ENCODE peak calls at places on chromosomes 6 and 20, in ten cellular contexts. One of them, this sample, is unnamed. For H3K9me3, the result is how much of the 10 kb centered on the place peaks cover.

GRCh38 chr20:10758446-10758845 is 84.6 kb upstream of the JAG1 start:
- DNase-seq in heart left ventricle: no peak
- DNase-seq in PC-9: peak
- DNase-seq in left lung: no peak
- DNase-seq in K562: no peak
- DNase-seq in heart right ventricle: no peak
- DNase-seq in AG04450: no peak
- DNase-seq in right cardiac atrium: no peak
- DNase-seq in psoas muscle: no peak
- DNase-seq in neural progenitor cell: no peak
- DNase-seq in this sample: no peak

GRCh38 chr6:57317060-57317943 is at the start of gene PRIM2:
- DNase-seq in heart left ventricle: peak
- DNase-seq in PC-9: peak
- DNase-seq in left lung: peak
- DNase-seq in K562: peak
- DNase-seq in heart right ventricle: peak
- DNase-seq in AG04450: peak
- DNase-seq in right cardiac atrium: peak
- DNase-seq in psoas muscle: peak
- DNase-seq in neural progenitor cell: peak
- DNase-seq in this sample: peak

GRCh38 chr20:1664911-1665310 is 7.3 kb upstream of the SIRPG start:
- DNase-seq in heart left ventricle: no peak
- DNase-seq in PC-9: no peak
- DNase-seq in left lung: no peak
- DNase-seq in K562: no peak
- DNase-seq in heart right ventricle: no peak
- DNase-seq in AG04450: no peak
- DNase-seq in right cardiac atrium: peak
- DNase-seq in psoas muscle: no peak
- DNase-seq in neural progenitor cell: no peak
- DNase-seq in this sample: peak

GRCh38 chr20:32224463-32224862 is 16.8 kb downstream of the POFUT1 start:
- DNase-seq in heart left ventricle: no peak
- DNase-seq in PC-9: no peak
- DNase-seq in left lung: no peak
- DNase-seq in K562: no peak
- DNase-seq in heart right ventricle: no peak
- DNase-seq in AG04450: no peak
- DNase-seq in right cardiac atrium: no peak
- DNase-seq in psoas muscle: no peak
- DNase-seq in neural progenitor cell: no peak
- DNase-seq in this sample: no peak

GRCh38 chr20:53914861-53915458 is 155.4 kb downstream of the BCAS1 start:
- DNase-seq in heart left ventricle: no peak
- DNase-seq in PC-9: no peak
- DNase-seq in left lung: no peak
- DNase-seq in K562: no peak
- DNase-seq in heart right ventricle: no peak
- DNase-seq in AG04450: no peak
- DNase-seq in right cardiac atrium: no peak
- DNase-seq in psoas muscle: no peak
- DNase-seq in neural progenitor cell: peak
- DNase-seq in this sample: no peak

GRCh38 chr6:155103816-155104366 is 108.8 kb downstream of the TIAM2 start:
- DNase-seq in heart left ventricle: no peak
- DNase-seq in PC-9: no peak
- DNase-seq in left lung: no peak
- DNase-seq in K562: no peak
- DNase-seq in heart right ventricle: no peak
- DNase-seq in AG04450: no peak
- DNase-seq in right cardiac atrium: no peak
- DNase-seq in psoas muscle: no peak
- DNase-seq in neural progenitor cell: no peak
- DNase-seq in this sample: peak

GRCh38 chr6:56230976-56231566 is 16.3 kb downstream of the COL21A1 start:
- DNase-seq in heart left ventricle: no peak
- DNase-seq in PC-9: no peak
- DNase-seq in left lung: no peak
- DNase-seq in K562: no peak
- DNase-seq in heart right ventricle: no peak
- DNase-seq in AG04450: no peak
- DNase-seq in right cardiac atrium: no peak
- DNase-seq in psoas muscle: no peak
- DNase-seq in neural progenitor cell: no peak
- DNase-seq in this sample: no peak

GRCh38 chr20:59170406-59171349 is 7.1 kb downstream of the ZNF831 start:
- DNase-seq in heart left ventricle: no peak
- DNase-seq in PC-9: no peak
- DNase-seq in left lung: no peak
- DNase-seq in K562: no peak
- DNase-seq in heart right ventricle: no peak
- DNase-seq in AG04450: no peak
- DNase-seq in right cardiac atrium: no peak
- DNase-seq in psoas muscle: no peak
- DNase-seq in neural progenitor cell: no peak
- DNase-seq in this sample: no peak

GRCh38 chr6:134757911-134758361 is 192.0 kb downstream of the ALDH8A1 start:
- DNase-seq in heart left ventricle: no peak
- DNase-seq in PC-9: peak
- DNase-seq in left lung: no peak
- DNase-seq in K562: no peak
- DNase-seq in heart right ventricle: no peak
- DNase-seq in AG04450: no peak
- DNase-seq in right cardiac atrium: no peak
- DNase-seq in psoas muscle: no peak
- DNase-seq in neural progenitor cell: no peak
- DNase-seq in this sample: no peak

GRCh38 chr6:111462770-111463391 is 20.1 kb downstream of the REV3L start:
- DNase-seq in heart left ventricle: no peak
- DNase-seq in PC-9: no peak
- DNase-seq in left lung: no peak
- DNase-seq in K562: no peak
- DNase-seq in heart right ventricle: no peak
- DNase-seq in AG04450: no peak
- DNase-seq in right cardiac atrium: no peak
- DNase-seq in psoas muscle: no peak
- DNase-seq in neural progenitor cell: no peak
- DNase-seq in this sample: no peak

GRCh38 chr6:10393544-10394225 is 21.2 kb downstream of the TFAP2A start:
- DNase-seq in heart left ventricle: no peak
- DNase-seq in PC-9: no peak
- DNase-seq in left lung: no peak
- DNase-seq in K562: no peak
- DNase-seq in heart right ventricle: no peak
- DNase-seq in AG04450: no peak
- DNase-seq in right cardiac atrium: no peak
- DNase-seq in psoas muscle: no peak
- DNase-seq in neural progenitor cell: no peak
- DNase-seq in this sample: no peak

GRCh38 chr20:19823971-19824370 is 65.9 kb downstream of the RIN2 start:
- DNase-seq in heart left ventricle: no peak
- DNase-seq in PC-9: no peak
- DNase-seq in left lung: no peak
- DNase-seq in K562: no peak
- DNase-seq in heart right ventricle: no peak
- DNase-seq in AG04450: no peak
- DNase-seq in right cardiac atrium: peak
- DNase-seq in psoas muscle: no peak
- DNase-seq in neural progenitor cell: no peak
- DNase-seq in this sample: no peak

GRCh38 chr20:38645980-38646858 is 44.6 kb downstream of the ARHGAP40 start:
- DNase-seq in heart left ventricle: peak
- DNase-seq in PC-9: no peak
- DNase-seq in left lung: peak
- DNase-seq in K562: peak
- DNase-seq in heart right ventricle: peak
- DNase-seq in AG04450: peak
- DNase-seq in right cardiac atrium: peak
- DNase-seq in psoas muscle: peak
- DNase-seq in neural progenitor cell: peak
- DNase-seq in this sample: peak

GRCh38 chr6:87588756-87589407 is 905 bp downstream of the RARS2 start:
- DNase-seq in heart left ventricle: no peak
- DNase-seq in PC-9: no peak
- DNase-seq in left lung: no peak
- DNase-seq in K562: no peak
- DNase-seq in heart right ventricle: no peak
- DNase-seq in AG04450: no peak
- DNase-seq in right cardiac atrium: no peak
- DNase-seq in psoas muscle: no peak
- DNase-seq in neural progenitor cell: no peak
- DNase-seq in this sample: no peak

GRCh38 chr20:37986873-37987601 is 46.2 kb downstream of the TTI1 start:
- DNase-seq in heart left ventricle: peak
- DNase-seq in PC-9: peak
- DNase-seq in left lung: peak
- DNase-seq in K562: no peak
- DNase-seq in heart right ventricle: peak
- DNase-seq in AG04450: peak
- DNase-seq in right cardiac atrium: peak
- DNase-seq in psoas muscle: peak
- DNase-seq in neural progenitor cell: peak
- DNase-seq in this sample: no peak

GRCh38 chr6:104095661-104096416 is 763.9 kb downstream of the HACE1 start:
- DNase-seq in heart left ventricle: no peak
- DNase-seq in PC-9: no peak
- DNase-seq in left lung: no peak
- DNase-seq in K562: no peak
- DNase-seq in heart right ventricle: no peak
- DNase-seq in AG04450: no peak
- DNase-seq in right cardiac atrium: no peak
- DNase-seq in psoas muscle: no peak
- DNase-seq in neural progenitor cell: no peak
- DNase-seq in this sample: no peak

GRCh38 chr6:132131777-132132176 is 180.6 kb upstream of the CCN2 start:
- DNase-seq in heart left ventricle: no peak
- DNase-seq in PC-9: peak
- DNase-seq in left lung: no peak
- DNase-seq in K562: no peak
- DNase-seq in heart right ventricle: peak
- DNase-seq in AG04450: peak
- DNase-seq in right cardiac atrium: peak
- DNase-seq in psoas muscle: peak
- DNase-seq in neural progenitor cell: peak
- DNase-seq in this sample: no peak

GRCh38 chr6:31752739-31753319 is 9.6 kb upstream of the SAPCD1 start:
- DNase-seq in heart left ventricle: no peak
- DNase-seq in PC-9: no peak
- DNase-seq in left lung: no peak
- DNase-seq in K562: no peak
- DNase-seq in heart right ventricle: no peak
- DNase-seq in AG04450: no peak
- DNase-seq in right cardiac atrium: no peak
- DNase-seq in psoas muscle: no peak
- DNase-seq in neural progenitor cell: no peak
- DNase-seq in this sample: no peak

DNA sequence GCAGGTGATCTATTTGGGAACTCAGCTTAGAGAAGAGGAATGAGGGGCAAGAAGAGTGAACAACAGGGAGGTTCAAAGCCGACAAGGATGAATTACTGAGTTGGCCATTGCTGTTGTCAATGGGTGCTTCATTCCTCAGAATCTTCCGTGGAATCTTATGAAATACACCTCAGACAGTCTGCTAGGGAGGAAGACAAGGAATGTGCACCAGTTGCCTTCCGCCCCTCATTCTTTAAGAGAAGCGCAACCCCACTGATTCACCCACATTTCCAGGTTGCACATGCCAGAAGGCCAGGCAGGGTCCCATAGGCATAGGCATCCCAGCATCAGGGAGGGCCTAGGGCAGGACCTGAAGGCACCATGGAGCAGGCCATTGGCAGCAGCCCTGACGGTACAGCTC is 127.5 kb upstream of the TNFAIP3 start:
- DNase-seq in heart left ventricle: no peak
- DNase-seq in PC-9: no peak
- DNase-seq in left lung: no peak
- DNase-seq in K562: no peak
- DNase-seq in heart right ventricle: no peak
- DNase-seq in AG04450: no peak
- DNase-seq in right cardiac atrium: no peak
- DNase-seq in psoas muscle: no peak
- DNase-seq in neural progenitor cell: no peak
- DNase-seq in this sample: no peak
- H3K9me3 ChIP-seq in heart left ventricle: under half
- H3K9me3 ChIP-seq in PC-9: under half
- H3K9me3 ChIP-seq in left lung: under half
- H3K9me3 ChIP-seq in K562: under half
- H3K9me3 ChIP-seq in heart right ventricle: under half
- H3K9me3 ChIP-seq in AG04450: under half
- H3K9me3 ChIP-seq in right cardiac atrium: under half
- H3K9me3 ChIP-seq in psoas muscle: under half
- H3K9me3 ChIP-seq in neural progenitor cell: under half
- H3K9me3 ChIP-seq in this sample: under half

DNA sequence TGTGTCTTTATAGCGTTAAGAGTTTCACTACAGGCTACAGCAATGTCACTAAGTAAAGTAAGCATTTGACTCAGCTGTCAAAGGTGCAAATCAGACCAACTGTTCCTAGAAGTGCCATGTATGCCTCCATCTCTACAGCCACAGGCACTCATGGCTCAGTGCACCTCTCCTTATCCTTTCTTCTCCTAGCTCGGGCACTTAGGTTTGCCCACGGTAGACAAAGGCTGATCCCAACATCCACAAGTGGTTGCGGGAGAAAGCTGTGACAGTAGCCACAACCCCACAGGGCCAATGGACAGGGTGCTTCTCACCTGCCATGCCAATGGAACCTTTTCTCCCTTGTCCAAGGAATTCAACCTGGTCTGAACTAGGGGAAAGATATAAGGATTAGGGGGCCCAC is 228.5 kb upstream of the EXOC2 start:
- DNase-seq in heart left ventricle: no peak
- DNase-seq in PC-9: no peak
- DNase-seq in left lung: no peak
- DNase-seq in K562: no peak
- DNase-seq in heart right ventricle: no peak
- DNase-seq in AG04450: no peak
- DNase-seq in right cardiac atrium: no peak
- DNase-seq in psoas muscle: no peak
- DNase-seq in neural progenitor cell: no peak
- DNase-seq in this sample: no peak
- H3K9me3 ChIP-seq in heart left ventricle: under half
- H3K9me3 ChIP-seq in PC-9: under half
- H3K9me3 ChIP-seq in left lung: under half
- H3K9me3 ChIP-seq in K562: under half
- H3K9me3 ChIP-seq in heart right ventricle: under half
- H3K9me3 ChIP-seq in AG04450: under half
- H3K9me3 ChIP-seq in right cardiac atrium: under half
- H3K9me3 ChIP-seq in psoas muscle: under half
- H3K9me3 ChIP-seq in neural progenitor cell: under half
- H3K9me3 ChIP-seq in this sample: under half

GRCh38 chr20:55961351-55962320 is 43.7 kb downstream of the CBLN4 start:
- DNase-seq in heart left ventricle: no peak
- DNase-seq in PC-9: no peak
- DNase-seq in left lung: no peak
- DNase-seq in K562: no peak
- DNase-seq in heart right ventricle: no peak
- DNase-seq in AG04450: no peak
- DNase-seq in right cardiac atrium: peak
- DNase-seq in psoas muscle: no peak
- DNase-seq in neural progenitor cell: no peak
- DNase-seq in this sample: no peak
- H3K9me3 ChIP-seq in heart left ventricle: under half
- H3K9me3 ChIP-seq in PC-9: under half
- H3K9me3 ChIP-seq in left lung: under half
- H3K9me3 ChIP-seq in K562: under half
- H3K9me3 ChIP-seq in heart right ventricle: under half
- H3K9me3 ChIP-seq in AG04450: under half
- H3K9me3 ChIP-seq in right cardiac atrium: under half
- H3K9me3 ChIP-seq in psoas muscle: under half
- H3K9me3 ChIP-seq in neural progenitor cell: under half
- H3K9me3 ChIP-seq in this sample: under half

GRCh38 chr6:4880373-4880762 is 104.2 kb downstream of the CDYL start:
- DNase-seq in heart left ventricle: no peak
- DNase-seq in PC-9: no peak
- DNase-seq in left lung: no peak
- DNase-seq in K562: no peak
- DNase-seq in heart right ventricle: no peak
- DNase-seq in AG04450: no peak
- DNase-seq in right cardiac atrium: no peak
- DNase-seq in psoas muscle: no peak
- DNase-seq in neural progenitor cell: no peak
- DNase-seq in this sample: no peak
- H3K9me3 ChIP-seq in heart left ventricle: under half
- H3K9me3 ChIP-seq in PC-9: under half
- H3K9me3 ChIP-seq in left lung: under half
- H3K9me3 ChIP-seq in K562: under half
- H3K9me3 ChIP-seq in heart right ventricle: under half
- H3K9me3 ChIP-seq in AG04450: under half
- H3K9me3 ChIP-seq in right cardiac atrium: under half
- H3K9me3 ChIP-seq in psoas muscle: under half
- H3K9me3 ChIP-seq in neural progenitor cell: under half
- H3K9me3 ChIP-seq in this sample: under half